ENCODE peak calls at places on chromosomes 12 and 14, in five cellular contexts. O, Q, E, K and R are unnamed samples.

GRCh38 chr12:108850854-108851573 is 6.4 kb downstream of the SSH1 start:
- DNase-seq in O (peak), Q (peak), E (no peak), K (no peak), R (no peak)

GRCh38 chr12:84807249-84807648 is 105.3 kb downstream of the SLC6A15 start:
- DNase-seq in O (no peak), Q (no peak), E (no peak), K (no peak), R (no peak)

GRCh38 chr12:109606261-109607028 is 32.9 kb downstream of the MVK start:
- DNase-seq in O (peak), Q (peak), E (no peak), K (no peak), R (no peak)

GRCh38 chr12:122079038-122079531 is 529 bp downstream of the MLXIP start:
- DNase-seq in O (no peak), Q (peak), E (no peak), K (no peak), R (peak)

GRCh38 chr12:26608706-26609105 is 224.3 kb downstream of the ITPR2 start:
- DNase-seq in O (no peak), Q (no peak), E (no peak), K (no peak), R (no peak)

GRCh38 chr12:114711689-114712152 is 27.7 kb upstream of the TBX3 start:
- DNase-seq in O (no peak), Q (no peak), E (no peak), K (no peak), R (no peak)

GRCh38 chr14:28142400-28143015 is 624.1 kb upstream of the FOXG1 start:
- DNase-seq in O (no peak), Q (peak), E (no peak), K (peak), R (no peak)

GRCh38 chr12:107349008-107349747 is 255.8 kb upstream of the CRY1 start:
- DNase-seq in O (no peak), Q (peak), E (peak), K (peak), R (peak)

GRCh38 chr12:104743181-104743580 is 214.9 kb downstream of the SLC41A2 start:
- DNase-seq in O (no peak), Q (no peak), E (no peak), K (no peak), R (no peak)

GRCh38 chr14:105023791-105024480 is 3.1 kb upstream of the CDCA4 start:
- DNase-seq in O (no peak), Q (peak), E (no peak), K (peak), R (no peak)

GRCh38 chr14:34436118-34436905 is 25.7 kb downstream of the SPTSSA start:
- DNase-seq in O (no peak), Q (peak), E (no peak), K (no peak), R (no peak)

GRCh38 chr14:37124617-37125016 is 47.8 kb downstream of the SLC25A21 start:
- DNase-seq in O (no peak), Q (no peak), E (no peak), K (no peak), R (no peak)

GRCh38 chr12:89872922-89873630 is 164.4 kb upstream of the ATP2B1 start:
- DNase-seq in O (no peak), Q (no peak), E (no peak), K (no peak), R (no peak)

GRCh38 chr14:58750321-58751269 is 112.8 kb downstream of the DACT1 start:
- DNase-seq in O (no peak), Q (no peak), E (no peak), K (no peak), R (no peak)

GRCh38 chr14:64541261-64541970 is 875 bp downstream of the HSPA2 start:
- DNase-seq in O (peak), Q (no peak), E (peak), K (no peak), R (no peak)

GRCh38 chr14:37150414-37150813 is 22.0 kb downstream of the SLC25A21 start:
- DNase-seq in O (no peak), Q (peak), E (no peak), K (peak), R (no peak)

DNA sequence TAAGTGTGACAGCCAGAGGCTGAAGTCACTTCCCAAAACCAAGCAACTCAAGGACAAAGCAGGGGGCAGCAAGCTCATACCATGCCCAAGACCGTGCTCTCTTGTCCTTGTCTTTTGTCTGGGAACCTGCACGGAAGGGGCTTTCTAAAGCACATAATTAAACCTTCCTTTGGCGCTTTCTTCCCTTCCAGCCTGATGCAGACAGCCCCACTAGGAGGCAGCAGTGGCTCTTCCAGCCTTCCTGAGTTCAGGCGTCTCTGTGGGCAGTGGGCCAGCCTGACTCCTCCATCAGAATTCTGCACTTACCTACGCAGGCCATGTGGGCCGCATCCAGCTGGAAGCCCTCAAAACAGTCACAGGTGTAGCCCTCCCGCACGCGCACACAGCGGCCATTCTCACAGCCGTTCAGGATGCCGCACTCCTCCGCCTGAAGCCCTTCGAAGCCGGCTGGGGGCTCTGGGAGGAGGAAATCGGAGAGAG is 7.6 kb downstream of the ISCA2 start:
- DNase-seq in O (peak), Q (peak), E (peak), K (peak), R (peak)
- TF ChIP-seq CTCF in O (peak), Q (peak), E (no peak), K (peak), R (peak)

GRCh38 chr14:51242545-51243490 is 2.8 kb downstream of the TMX1 start:
- DNase-seq in O (no peak), Q (no peak), E (no peak), K (no peak), R (no peak)
- TF ChIP-seq CTCF in O (no peak), Q (no peak), E (no peak), K (peak), R (no peak)

DNA sequence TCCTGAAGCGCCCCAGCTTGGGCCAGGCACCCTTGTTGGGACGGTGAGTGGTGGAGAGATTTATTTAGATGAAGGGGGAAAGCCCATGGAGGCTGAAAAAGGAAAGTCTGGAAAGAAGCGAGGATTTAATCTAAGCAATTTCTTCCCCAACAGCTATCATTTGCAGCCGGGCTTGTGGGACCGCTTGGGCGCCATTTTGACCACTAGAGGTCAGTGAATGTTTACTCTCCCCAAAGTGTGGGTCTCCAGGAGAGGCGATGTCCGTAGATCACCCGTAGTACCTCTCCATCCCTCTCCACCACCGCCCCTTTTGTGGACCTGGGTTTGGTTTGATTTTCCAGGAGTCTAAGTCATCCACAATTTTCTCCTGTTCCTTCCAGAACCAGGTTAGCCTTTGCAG is 91.2 kb upstream of the PARP11 start:
- DNase-seq in O (peak), Q (no peak), E (no peak), K (no peak), R (peak)
- TF ChIP-seq CTCF in O (peak), Q (no peak), E (no peak), K (no peak), R (no peak)

DNA sequence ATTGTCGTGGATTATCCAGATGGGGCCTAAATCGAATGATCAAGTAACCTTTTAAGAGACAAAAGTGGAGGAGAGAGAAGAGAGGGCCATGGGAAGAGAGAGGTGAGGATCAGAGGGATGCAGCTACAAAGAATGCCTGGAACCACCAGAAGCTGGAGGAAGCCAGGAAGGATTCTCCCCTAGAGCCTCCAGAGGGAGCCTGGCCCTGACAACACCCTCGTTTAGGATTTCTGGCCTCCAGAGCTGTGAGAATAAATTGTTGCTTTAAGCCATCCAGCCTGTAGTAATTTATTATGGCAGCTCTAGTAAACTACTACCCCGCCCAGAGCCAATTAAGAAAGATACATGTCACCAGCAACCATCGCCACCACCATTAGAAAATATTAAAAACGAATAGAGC is 46.2 kb upstream of the GSC start:
- DNase-seq in O (no peak), Q (no peak), E (no peak), K (no peak), R (no peak)
- TF ChIP-seq CTCF in O (no peak), Q (no peak), E (no peak), K (no peak), R (no peak)

GRCh38 chr14:69887740-69888657 is 8.8 kb downstream of the SMOC1 start:
- DNase-seq in O (no peak), Q (no peak), E (no peak), K (no peak), R (no peak)
- TF ChIP-seq CTCF in O (no peak), Q (no peak), E (no peak), K (peak), R (no peak)

GRCh38 chr12:52081263-52081733 is 1.8 kb downstream of the SMIM41 start:
- DNase-seq in O (no peak), Q (no peak), E (no peak), K (no peak), R (no peak)
- TF ChIP-seq CTCF in O (no peak), Q (no peak), E (no peak), K (no peak), R (no peak)

DNA sequence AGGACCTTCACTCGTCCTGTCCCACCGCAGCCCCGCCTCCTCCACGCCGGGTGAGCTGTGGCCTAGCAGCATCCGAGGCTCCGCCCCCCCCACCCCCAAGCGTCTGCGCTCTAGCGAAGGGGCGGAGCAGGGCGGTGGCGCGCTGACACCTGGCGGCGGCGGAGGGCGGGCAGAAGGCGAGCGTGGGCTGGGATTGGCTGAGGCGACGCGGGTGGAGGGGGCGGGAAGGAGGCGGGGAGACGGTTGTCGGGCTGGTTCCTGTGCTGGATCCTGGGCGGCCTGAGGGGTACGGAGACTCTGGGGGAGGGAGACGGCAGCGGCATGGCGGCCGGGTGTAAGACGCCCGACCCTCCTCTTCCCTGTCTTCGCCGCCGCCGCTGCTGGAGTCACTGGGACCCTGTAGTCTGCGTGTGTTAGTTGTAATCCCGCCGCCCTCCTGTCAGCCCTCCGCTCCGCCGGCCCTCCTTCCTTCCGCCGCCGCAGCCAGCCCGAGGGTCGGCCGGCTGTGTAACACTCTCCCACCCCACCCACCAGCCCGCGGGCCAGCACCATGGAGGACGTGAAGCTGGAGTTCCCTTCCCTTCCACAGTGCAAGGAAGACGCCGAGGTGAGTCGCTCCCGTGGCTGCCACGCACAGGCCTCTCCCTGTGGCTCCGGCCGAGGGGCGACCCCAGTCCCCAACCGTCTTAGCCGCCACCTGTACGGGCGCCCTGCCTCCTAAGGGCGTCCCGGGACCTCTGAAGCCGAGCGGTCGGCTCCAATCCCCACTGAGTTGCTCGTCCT is at the start of gene STYX:
- DNase-seq in O (peak), Q (peak), E (peak), K (peak), R (peak)
- TF ChIP-seq CTCF in O (peak), Q (no peak), E (no peak), K (no peak), R (peak)

DNA sequence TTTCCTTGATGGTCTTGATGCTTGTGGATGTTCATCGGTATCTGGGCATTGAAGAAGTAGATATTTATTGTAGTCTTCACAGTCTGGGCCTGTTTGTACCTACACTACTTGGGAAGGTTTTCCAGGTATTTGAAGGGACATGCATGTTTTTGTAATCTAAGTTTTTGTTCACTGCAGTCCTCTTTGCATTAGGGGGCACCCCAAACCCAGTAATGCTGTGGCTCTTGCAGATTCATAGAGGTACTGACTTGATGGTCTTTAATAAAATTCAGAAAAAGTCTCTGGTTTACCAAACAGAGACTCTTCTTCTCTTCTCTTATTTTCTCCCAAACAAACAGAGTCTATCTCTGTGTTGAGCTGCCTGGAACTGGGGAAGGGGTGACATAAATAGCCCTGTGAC is 150.9 kb upstream of the SLC16A7 start:
- DNase-seq in O (no peak), Q (peak), E (no peak), K (no peak), R (no peak)
- TF ChIP-seq CTCF in O (peak), Q (peak), E (no peak), K (peak), R (no peak)

DNA sequence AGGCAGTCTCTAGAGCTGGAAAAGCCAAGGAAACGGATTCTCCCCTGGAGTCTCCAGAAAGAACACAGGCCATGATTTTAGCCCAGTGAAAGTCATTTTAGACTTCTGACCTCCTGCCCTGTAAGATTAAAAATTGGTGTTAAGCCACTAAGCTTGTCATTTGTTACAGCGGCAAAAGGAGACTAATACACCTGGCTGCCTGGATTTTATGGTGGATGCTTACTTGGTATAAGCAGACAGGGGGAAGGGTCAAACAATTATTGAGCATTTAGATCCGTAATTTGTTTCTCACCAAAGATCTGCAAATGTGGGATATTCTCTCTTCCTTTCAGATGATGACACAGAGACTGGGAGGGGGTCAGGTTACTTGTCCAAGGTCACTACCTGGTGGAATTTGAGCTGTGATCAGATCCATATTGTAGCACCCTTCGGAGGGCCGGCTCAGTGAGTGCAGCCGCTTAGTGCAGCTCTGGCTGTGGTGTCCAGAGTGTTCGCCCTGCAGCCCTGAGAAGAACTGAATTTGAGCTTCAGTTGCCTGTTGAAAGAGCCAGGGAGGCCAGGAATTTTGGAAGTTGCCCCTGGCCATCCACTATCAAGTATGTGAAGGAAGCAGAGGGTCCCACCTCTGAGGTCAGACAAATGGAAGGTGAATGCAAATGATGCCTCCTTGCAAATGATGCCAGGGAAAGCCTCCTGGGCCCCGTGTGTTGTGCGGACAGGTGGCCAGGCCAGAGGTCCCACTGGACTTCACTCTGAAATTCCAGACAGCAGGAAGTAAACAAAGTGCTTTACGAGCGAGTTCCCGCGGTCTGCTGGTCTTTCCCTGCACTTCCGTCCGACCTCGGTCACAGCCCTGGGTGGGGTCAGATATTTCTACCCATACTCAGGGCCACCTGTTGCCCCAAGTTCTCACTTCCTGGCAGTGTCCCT is 15.1 kb downstream of the GLRX5 start:
- DNase-seq in O (no peak), Q (no peak), E (no peak), K (no peak), R (no peak)
- TF ChIP-seq CTCF in O (no peak), Q (no peak), E (no peak), K (no peak), R (no peak)